ENCODE peak calls at places on chromosome 3, in five cellular contexts. Y is epithelial cell of esophagus; L is CD4-positive, alpha-beta T cell; G is kidney; N is AG09309. V is an unnamed sample.

GRCh38 chr3:44961888-44962287 is 14.1 kb downstream of the ZDHHC3 start:
- DNase-seq in Y (no peak), L (no peak), G (no peak), N (no peak), V (no peak)

GRCh38 chr3:194130211-194130610 is 5.7 kb upstream of the HES1 start:
- DNase-seq in Y (no peak), L (no peak), G (no peak), N (no peak), V (no peak)

GRCh38 chr3:122626515-122627180 is 49.2 kb downstream of the PARP15 start:
- DNase-seq in Y (no peak), L (no peak), G (no peak), N (no peak), V (no peak)

GRCh38 chr3:107855710-107856109 is 235.1 kb downstream of the CD47 start:
- DNase-seq in Y (peak; percentile 62), L (no peak), G (no peak), N (no peak), V (no peak)

GRCh38 chr3:107664614-107665013 is 141.9 kb downstream of the BBX start:
- DNase-seq in Y (no peak), L (no peak), G (no peak), N (no peak), V (no peak)

GRCh38 chr3:144770813-144771400 is 799.3 kb downstream of the DIPK2A start:
- DNase-seq in Y (peak; percentile 15), L (no peak), G (no peak), N (peak; percentile 5), V (no peak)

GRCh38 chr3:32340039-32340438 is 51.6 kb upstream of the CMTM7 start:
- DNase-seq in Y (peak; percentile 65), L (peak; percentile 16), G (no peak), N (no peak), V (no peak)

GRCh38 chr3:47932431-47932830 is 83.8 kb downstream of the MAP4 start:
- DNase-seq in Y (no peak), L (no peak), G (no peak), N (no peak), V (no peak)

GRCh38 chr3:124963755-124964154 is 29.2 kb upstream of the MUC13 start:
- DNase-seq in Y (no peak), L (no peak), G (no peak), N (no peak), V (no peak)

GRCh38 chr3:52606373-52607085 is 70.1 kb downstream of the UQCC5 start:
- DNase-seq in Y (peak; percentile 95), L (no peak), G (no peak), N (no peak), V (no peak)

GRCh38 chr3:150183619-150184425 is 213.1 kb upstream of the PFN2 start:
- DNase-seq in Y (peak; percentile 77), L (peak; percentile 19), G (peak; percentile 87), N (peak; percentile 45), V (peak; percentile 27)

GRCh38 chr3:48655063-48655462 is 7.6 kb downstream of the CELSR3 start:
- DNase-seq in Y (no peak), L (no peak), G (no peak), N (no peak), V (no peak)

GRCh38 chr3:106425021-106425420 is 556.2 kb upstream of the CBLB start:
- DNase-seq in Y (no peak), L (no peak), G (no peak), N (peak; percentile 64), V (no peak)

GRCh38 chr3:73503781-73504180 is 121.0 kb downstream of the PDZRN3 start:
- DNase-seq in Y (no peak), L (no peak), G (no peak), N (no peak), V (no peak)

GRCh38 chr3:138082085-138082991 is 33.1 kb downstream of the DZIP1L start:
- DNase-seq in Y (peak; percentile 84), L (no peak), G (no peak), N (peak; percentile 62), V (no peak)

GRCh38 chr3:124078978-124079911 is 87.3 kb upstream of the ROPN1 start:
- DNase-seq in Y (peak; percentile 50), L (no peak), G (no peak), N (no peak), V (no peak)

GRCh38 chr3:124751501-124751900 is 21.2 kb downstream of the UMPS start:
- DNase-seq in Y (no peak), L (no peak), G (no peak), N (no peak), V (no peak)

GRCh38 chr3:72299823-72300222 is 514.9 kb upstream of the PROK2 start:
- DNase-seq in Y (peak; percentile 71), L (no peak), G (no peak), N (no peak), V (no peak)

GRCh38 chr3:128372707-128373533 is 93.8 kb downstream of the DNAJB8 start:
- DNase-seq in Y (no peak), L (no peak), G (no peak), N (no peak), V (no peak)

GRCh38 chr3:12629560-12629959 is 34.4 kb downstream of the RAF1 start:
- DNase-seq in Y (no peak), L (no peak), G (no peak), N (peak; percentile 14), V (no peak)

GRCh38 chr3:134623615-134624245 is 27.1 kb downstream of the KY start:
- DNase-seq in Y (no peak), L (no peak), G (no peak), N (no peak), V (no peak)

GRCh38 chr3:51539291-51539891 is 872 bp downstream of the RAD54L2 start:
- DNase-seq in Y (peak; percentile 64), L (no peak), G (no peak), N (no peak), V (peak; percentile 30)

GRCh38 chr3:115683305-115683704 is 60.0 kb downstream of the GAP43 start:
- DNase-seq in Y (no peak), L (no peak), G (no peak), N (no peak), V (no peak)

GRCh38 chr3:58434990-58435389 is 1.4 kb upstream of the PDHB start:
- DNase-seq in Y (peak; percentile 52), L (no peak), G (peak; percentile 80), N (peak; percentile 57), V (no peak)

GRCh38 chr3:184907941-184908649 is 96.1 kb downstream of the VPS8 start:
- DNase-seq in Y (no peak), L (no peak), G (no peak), N (no peak), V (no peak)

GRCh38 chr3:168620854-168621253 is 525.1 kb upstream of the GOLIM4 start:
- DNase-seq in Y (peak; percentile 23), L (no peak), G (no peak), N (no peak), V (no peak)

GRCh38 chr3:38480093-38480445 is 16.1 kb upstream of the EXOG start:
- DNase-seq in Y (no peak), L (no peak), G (no peak), N (no peak), V (no peak)
- TF ChIP-seq CTCF in Y (no peak), L (peak; percentile 65), G (no peak), N (no peak), V (no peak)

DNA sequence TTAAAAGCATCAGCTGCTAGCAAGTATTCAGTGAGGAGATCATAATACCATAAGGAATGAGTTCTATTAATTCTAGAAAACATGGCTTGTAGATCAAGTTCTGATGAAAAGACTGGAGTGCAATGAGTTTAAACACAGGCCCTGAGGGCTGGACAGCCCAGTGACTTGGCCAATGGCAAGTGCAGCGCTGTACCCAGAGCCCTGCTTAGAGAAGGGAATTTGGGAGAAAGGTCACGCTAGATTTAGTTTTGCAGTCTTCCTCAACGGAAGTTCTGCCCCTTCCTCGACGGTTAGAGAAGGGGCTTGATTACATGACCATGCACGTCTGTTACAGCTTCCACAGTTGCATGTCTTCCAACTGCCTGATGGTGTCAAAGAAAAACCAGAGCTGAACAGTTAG is 4.0 kb downstream of the TMEM212 start:
- DNase-seq in Y (no peak), L (no peak), G (no peak), N (no peak), V (no peak)
- TF ChIP-seq CTCF in Y (no peak), L (no peak), G (no peak), N (no peak), V (no peak)

GRCh38 chr3:172275586-172275985 is 172.7 kb downstream of the GHSR start:
- DNase-seq in Y (no peak), L (no peak), G (no peak), N (no peak), V (no peak)

GRCh38 chr3:172274906-172275305 is 173.3 kb downstream of the GHSR start:
- DNase-seq in Y (no peak), L (no peak), G (no peak), N (no peak), V (no peak)

GRCh38 chr3:172273378-172273777 is 174.9 kb downstream of the GHSR start:
- DNase-seq in Y (no peak), L (no peak), G (no peak), N (no peak), V (no peak)

GRCh38 chr3:172277151-172277652 is 171.1 kb downstream of the GHSR start:
- DNase-seq in Y (no peak), L (no peak), G (no peak), N (no peak), V (no peak)

DNA sequence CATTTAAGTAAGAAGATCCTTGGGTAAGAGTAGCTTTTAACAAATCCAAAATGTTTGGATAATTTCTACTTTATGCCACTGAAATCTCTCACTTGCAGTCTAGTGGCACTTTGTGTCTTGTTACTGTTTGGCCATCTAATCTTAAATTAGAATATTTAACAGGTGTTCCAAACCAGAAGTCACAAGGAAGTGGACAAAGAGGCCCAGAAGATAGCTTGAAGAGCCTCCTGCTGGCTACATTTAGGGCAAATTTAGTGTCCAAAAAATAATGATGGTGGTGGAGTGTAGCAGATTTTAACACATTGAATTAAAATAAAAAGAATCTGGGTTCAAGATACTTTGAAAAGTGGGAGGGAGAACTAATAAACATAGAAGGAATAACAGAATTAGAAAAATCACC is 172.2 kb downstream of the GHSR start:
- DNase-seq in Y (no peak), L (no peak), G (no peak), N (no peak), V (no peak)
- TF ChIP-seq CTCF in Y (peak; percentile 5), L (peak; percentile 9), G (no peak), N (no peak), V (no peak)

GRCh38 chr3:81395739-81396138 is 365.7 kb downstream of the GBE1 start:
- DNase-seq in Y (no peak), L (no peak), G (no peak), N (no peak), V (no peak)
- TF ChIP-seq CTCF in Y (no peak), L (no peak), G (no peak), N (no peak), V (no peak)

DNA sequence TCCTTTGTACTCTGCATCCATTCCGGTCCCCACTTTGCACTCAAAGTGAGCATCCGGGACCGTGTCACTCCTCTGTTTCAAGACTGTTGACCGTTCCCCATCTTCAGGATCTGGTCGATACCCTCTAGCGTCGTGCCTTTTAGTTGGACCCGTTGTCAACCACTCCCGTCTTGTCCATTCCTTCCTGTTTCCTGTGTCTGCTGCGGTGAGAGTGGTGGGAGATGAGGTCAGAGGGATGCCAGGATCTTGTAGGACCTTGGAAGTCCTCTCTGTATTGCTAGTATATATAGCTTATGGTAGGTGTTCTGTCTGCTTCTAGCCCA is 624 bp downstream of the BRK1 start:
- DNase-seq in Y (peak; percentile 40), L (no peak), G (no peak), N (no peak), V (no peak)
- TF ChIP-seq CTCF in Y (no peak), L (no peak), G (no peak), N (no peak), V (no peak)

GRCh38 chr3:14123308-14124222 is 1.1 kb downstream of the CHCHD4 start:
- DNase-seq in Y (peak; percentile 24), L (no peak), G (no peak), N (no peak), V (no peak)
- TF ChIP-seq CTCF in Y (peak; percentile 16), L (no peak), G (no peak), N (no peak), V (no peak)

V was measured in omental fat pad.